ENCODE peak calls at places on chromosomes 5 and 9, in seven cellular contexts. D is uterus, M is prostate gland, F is AG04450, K is dorsolateral prefrontal cortex, V is Peyer's patch, S is heart left ventricle. Y is an unnamed sample.

GRCh38 chr5:157252741-157253465 is 13.0 kb upstream of the CYFIP2 start:
- DNase-seq in M (no peak), V (peak), D (no peak), S (no peak), K (no peak), F (no peak), Y (no peak)

GRCh38 chr9:34072868-34073590 is 24.3 kb upstream of the UBAP2 start:
- DNase-seq in K (no peak), F (peak), S (no peak), D (peak), M (peak), V (peak), Y (no peak)

GRCh38 chr9:13988944-13989343 is 325.0 kb downstream of the NFIB start:
- DNase-seq in D (no peak), S (no peak), M (no peak), V (no peak), K (no peak), F (no peak), Y (no peak)

GRCh38 chr9:16344343-16344742 is 526.1 kb downstream of the BNC2 start:
- DNase-seq in V (no peak), K (no peak), M (no peak), F (peak), S (no peak), D (peak), Y (no peak)

GRCh38 chr9:130860458-130861316 is 25.6 kb downstream of the ABL1 start:
- DNase-seq in V (peak), S (peak), F (peak), D (peak), M (no peak), K (peak), Y (peak)

GRCh38 chr5:80151890-80152289 is 104.0 kb downstream of the SERINC5 start:
- DNase-seq in F (no peak), D (no peak), K (no peak), V (no peak), S (no peak), M (no peak), Y (no peak)

GRCh38 chr5:113047234-113047633 is 70.6 kb downstream of the DCP2 start:
- DNase-seq in V (no peak), S (no peak), F (no peak), M (no peak), D (peak), K (no peak), Y (no peak)

GRCh38 chr5:6545770-6546690 is 86.8 kb downstream of the NSUN2 start:
- DNase-seq in S (no peak), D (no peak), K (no peak), M (no peak), V (no peak), F (no peak), Y (peak)

GRCh38 chr5:171647043-171647899 is 138.3 kb upstream of the SMIM23 start:
- DNase-seq in D (no peak), F (peak), V (no peak), K (no peak), M (no peak), S (peak), Y (peak)

DNA sequence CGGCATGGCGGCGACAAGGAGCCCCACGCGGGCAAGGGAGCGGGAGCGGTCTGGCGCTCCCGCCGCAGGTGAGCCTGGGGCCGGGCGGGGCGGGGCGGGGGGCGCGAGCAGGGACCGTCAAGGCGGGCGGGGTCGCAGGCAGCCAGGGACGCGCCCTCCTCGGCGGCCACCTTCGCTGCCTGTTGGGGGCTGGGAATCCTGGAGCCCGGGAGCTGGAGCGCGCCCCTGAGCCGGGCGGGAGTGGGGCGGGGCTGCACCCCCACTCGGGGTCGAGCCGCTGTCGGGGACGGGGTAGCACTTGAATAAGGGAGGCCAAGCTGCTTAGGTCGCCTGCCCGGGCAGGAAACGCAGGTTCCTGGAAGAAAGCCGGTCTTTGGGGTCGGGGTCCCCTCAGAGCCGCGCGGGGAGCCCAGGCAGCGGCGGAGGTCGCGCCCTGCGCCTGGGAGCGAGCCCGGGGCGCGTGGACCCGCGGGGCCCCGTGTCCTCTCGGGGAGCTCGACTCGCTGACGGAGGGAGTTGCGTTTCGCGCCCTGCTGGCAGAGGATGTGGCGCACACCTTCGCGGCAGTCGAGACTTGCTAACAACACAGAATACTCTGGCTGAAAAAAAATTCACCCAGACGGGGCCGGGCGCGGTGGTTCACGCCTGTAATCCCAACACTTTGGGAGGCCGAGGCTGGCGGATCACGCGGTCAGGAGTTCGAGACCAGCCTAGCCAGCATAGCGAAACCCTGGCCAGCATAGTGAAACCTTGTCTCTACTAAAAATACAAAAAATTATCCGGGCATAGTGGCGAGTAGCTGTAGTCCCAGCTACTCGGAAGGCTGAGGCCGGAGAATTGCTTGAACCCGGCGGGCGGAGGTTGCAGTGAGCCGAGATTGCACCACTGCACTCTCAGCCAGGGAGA is 552 bp downstream of the OTULINL start:
- DNase-seq in K (no peak), V (peak), M (peak), F (no peak), S (peak), D (peak), Y (no peak)
- H3K27ac ChIP-seq in K (peak), V (peak), M (peak), F (no peak), S (no peak), D (peak), Y (peak)

GRCh38 chr5:153496835-153497234 is 6.4 kb downstream of the GRIA1 start:
- DNase-seq in S (no peak), V (no peak), M (no peak), D (no peak), F (no peak), K (no peak), Y (no peak)

GRCh38 chr5:153489611-153490010 is 859 bp upstream of the GRIA1 start:
- DNase-seq in S (no peak), D (no peak), F (no peak), M (no peak), V (no peak), K (no peak), Y (no peak)

GRCh38 chr5:153490124-153491085 is at the start of gene GRIA1:
- DNase-seq in K (no peak), D (no peak), F (no peak), V (no peak), S (no peak), M (no peak), Y (no peak)

DNA sequence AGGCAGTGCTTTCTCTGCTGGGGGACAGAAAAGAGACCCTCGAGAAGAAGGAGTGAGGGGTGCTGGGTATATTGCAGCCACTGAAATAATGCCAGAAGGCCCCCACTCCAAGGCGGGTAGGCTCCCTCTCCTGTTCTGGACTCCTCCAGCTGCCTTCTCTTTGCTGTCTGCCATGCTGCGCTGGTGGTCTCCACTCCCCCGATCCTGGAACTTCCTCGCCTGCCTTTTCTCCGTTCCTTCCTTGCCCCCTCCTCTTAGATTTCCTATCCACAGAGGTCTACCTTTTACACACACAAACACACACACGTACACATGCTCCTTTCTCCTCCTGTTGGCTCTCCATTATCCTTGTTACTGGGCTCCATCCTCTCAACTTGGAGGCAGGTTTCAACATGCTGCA is 938 bp downstream of the GRIA1 start:
- DNase-seq in V (no peak), M (no peak), S (no peak), F (no peak), K (no peak), D (no peak), Y (no peak)
- H3K4me3 ChIP-seq in V (no peak), M (no peak), S (no peak), F (no peak), K (peak), D (no peak), Y (peak)

GRCh38 chr5:149798466-149798865 is 68.4 kb downstream of the PPARGC1B start:
- DNase-seq in V (no peak), M (no peak), F (no peak), K (no peak), D (no peak), S (no peak), Y (no peak)
- TF ChIP-seq CTCF in V (no peak), M (no peak), F (no peak), K (no peak), D (no peak), S (no peak), Y (no peak)

GRCh38 chr9:124861342-124862229 is at the start of the genes ARPC5L and RPL35:
- DNase-seq in F (peak), D (peak), K (peak), S (peak), M (peak), V (peak), Y (peak)

GRCh38 chr9:124860582-124861341 is 995 bp downstream of the RPL35 start:
- DNase-seq in V (no peak), M (no peak), K (no peak), D (no peak), F (no peak), S (no peak), Y (no peak)

GRCh38 chr9:124858330-124859046 is 3.3 kb downstream of the RPL35 start:
- DNase-seq in F (no peak), K (no peak), S (no peak), M (no peak), V (no peak), D (no peak), Y (peak)

GRCh38 chr9:124857533-124858162 is 4.1 kb downstream of the RPL35 start:
- DNase-seq in V (no peak), S (no peak), D (no peak), K (no peak), F (no peak), M (no peak), Y (peak)

GRCh38 chr9:124859803-124860581 is 1.8 kb downstream of the RPL35 start:
- DNase-seq in K (no peak), V (no peak), D (no peak), F (no peak), S (no peak), M (no peak), Y (no peak)
- H3K27ac ChIP-seq in K (no peak), V (peak), D (no peak), F (no peak), S (no peak), M (no peak), Y (peak)

GRCh38 chr9:98185021-98185567 is 7.3 kb downstream of the CORO2A start:
- DNase-seq in K (no peak), S (no peak), M (no peak), D (no peak), F (no peak), V (no peak), Y (no peak)
- H3K4me3 ChIP-seq in K (no peak), S (no peak), M (no peak), D (no peak), F (no peak), V (no peak), Y (no peak)

DNA sequence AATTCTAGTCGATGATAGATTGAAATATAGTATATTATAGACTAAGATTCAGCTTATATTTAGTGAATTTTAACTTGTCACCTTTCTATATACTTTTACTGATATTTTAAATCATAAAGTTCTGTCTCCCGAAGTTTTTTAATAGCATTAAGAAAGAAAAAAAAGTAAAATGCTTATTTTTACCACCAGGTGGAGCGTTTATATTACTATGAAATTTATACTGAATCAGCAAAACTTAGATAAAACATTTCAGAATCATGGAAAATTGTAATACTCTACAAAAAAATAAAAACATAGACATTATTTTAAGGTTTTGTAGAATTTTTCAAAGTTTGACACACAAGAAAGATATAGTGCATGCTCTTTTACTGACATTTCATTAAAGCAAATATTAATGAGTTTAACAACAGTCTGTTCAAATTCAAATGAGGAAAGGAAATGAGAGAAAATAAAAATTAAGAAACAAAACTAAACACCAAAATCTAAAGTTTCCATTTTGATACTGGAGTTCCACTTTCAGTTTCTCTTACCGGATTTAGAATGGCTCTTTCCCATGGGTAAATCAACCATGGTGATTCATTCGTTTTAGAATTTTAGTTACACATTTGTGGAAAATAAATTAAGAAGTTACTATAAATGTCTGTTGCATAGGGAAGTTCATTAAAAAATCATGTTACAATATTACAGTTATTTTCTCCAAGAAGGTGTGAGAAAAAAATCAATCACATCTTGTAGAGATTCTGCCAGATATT is 1035.3 kb downstream of the CDH12 start:
- DNase-seq in V (no peak), M (no peak), D (no peak), F (no peak), S (no peak), K (no peak), Y (no peak)
- TF ChIP-seq CTCF in V (no peak), M (no peak), D (no peak), F (peak), S (no peak), K (peak), Y (no peak)

DNA sequence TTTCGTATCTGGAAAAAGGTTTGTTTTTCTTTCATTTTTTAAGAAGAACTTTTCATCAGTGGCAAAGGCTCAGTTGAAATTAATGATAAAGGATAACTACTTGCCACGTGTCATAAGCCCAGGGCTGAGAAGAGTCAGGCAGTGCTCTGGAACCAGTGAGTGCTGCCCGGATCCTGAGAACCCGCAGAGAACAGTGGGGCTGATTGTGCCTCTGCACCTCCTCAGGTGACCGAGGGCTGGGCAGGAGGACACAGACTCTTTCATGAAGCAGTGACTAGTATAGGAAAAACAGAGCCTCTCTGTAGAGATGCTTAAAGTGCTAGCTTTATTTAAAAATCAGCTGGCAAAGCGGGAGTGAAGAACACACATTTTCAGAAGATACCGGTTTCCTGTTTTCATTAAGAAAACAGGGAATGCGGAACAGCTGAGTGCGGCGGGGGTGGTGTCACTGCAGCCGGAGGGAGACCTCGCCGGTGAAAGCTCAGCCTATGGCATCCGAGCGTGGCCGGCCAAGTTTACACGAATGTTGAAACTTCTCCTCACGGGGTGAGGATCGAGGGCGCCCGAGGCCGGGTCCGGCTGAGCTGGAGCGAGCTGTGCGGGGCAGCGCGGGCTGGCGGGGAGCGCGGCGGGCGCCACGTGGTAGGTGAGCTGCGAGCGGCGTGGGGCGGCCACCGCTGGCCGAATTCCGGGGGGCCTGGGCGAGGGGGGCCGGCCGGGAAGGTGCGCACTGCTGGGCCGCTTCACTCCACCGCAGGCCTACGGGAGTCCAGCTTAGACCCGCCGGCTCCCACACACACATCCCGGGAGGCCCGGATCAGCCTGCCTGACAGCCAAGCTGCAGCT is 134.7 kb upstream of the DMRT1 start:
- DNase-seq in K (peak), F (no peak), V (peak), D (peak), S (peak), M (peak), Y (peak)
- H3K27ac ChIP-seq in K (peak), F (peak), V (peak), D (peak), S (peak), M (peak), Y (peak)

GRCh38 chr5:66915531-66915930 is 281.1 kb downstream of the CD180 start:
- DNase-seq in V (no peak), S (no peak), D (no peak), F (no peak), M (no peak), K (no peak), Y (no peak)

GRCh38 chr5:66908230-66908629 is 288.4 kb downstream of the CD180 start:
- DNase-seq in M (no peak), F (no peak), V (no peak), K (no peak), D (no peak), S (no peak), Y (no peak)

GRCh38 chr5:66909364-66909763 is 287.2 kb downstream of the CD180 start:
- DNase-seq in D (no peak), V (no peak), S (no peak), K (no peak), M (no peak), F (no peak), Y (no peak)

GRCh38 chr5:66912787-66913186 is 283.8 kb downstream of the CD180 start:
- DNase-seq in K (no peak), D (no peak), S (no peak), F (no peak), M (no peak), V (no peak), Y (no peak)
- H3K4me3 ChIP-seq in K (no peak), D (no peak), S (no peak), F (no peak), M (no peak), V (no peak), Y (no peak)

DNA sequence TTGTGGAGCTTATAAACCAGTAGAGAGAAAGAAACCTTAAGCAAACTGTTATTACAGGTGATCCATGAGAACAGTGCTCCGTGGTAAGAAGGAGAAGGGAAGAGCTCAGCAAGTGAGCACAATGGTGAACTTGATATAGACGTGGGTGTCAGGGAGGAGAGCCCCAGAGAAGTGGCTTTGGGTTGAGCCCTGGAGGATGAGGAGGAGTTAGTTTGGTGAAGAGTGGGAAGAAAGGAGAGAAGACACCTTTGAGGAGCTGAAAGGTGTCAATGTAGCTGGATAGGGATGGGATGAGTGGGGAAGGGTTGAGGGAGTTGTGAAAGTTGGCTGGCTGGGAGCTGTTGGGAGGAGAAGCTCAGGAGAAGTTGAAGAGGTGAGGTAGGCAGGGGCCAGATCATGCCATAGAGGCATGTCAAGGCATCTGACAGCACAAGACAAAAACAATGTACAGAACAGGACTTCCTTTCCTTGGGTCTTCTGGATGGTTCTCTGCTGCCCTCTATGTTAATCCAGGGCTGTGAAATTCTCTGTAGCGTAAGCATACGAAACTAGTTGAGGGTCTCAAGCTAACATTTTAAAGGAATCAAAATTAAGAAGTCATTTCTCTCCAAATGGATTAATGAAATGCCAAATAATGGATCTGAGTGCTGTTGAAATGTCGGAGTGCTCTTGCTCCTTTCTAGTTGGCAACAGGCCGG is 501.9 kb downstream of the KDM4C start:
- DNase-seq in V (no peak), D (no peak), K (no peak), S (no peak), F (no peak), M (no peak), Y (no peak)
- TF ChIP-seq CTCF in V (no peak), D (no peak), K (peak), S (no peak), F (peak), M (no peak), Y (no peak)